ENCODE peak calls at places on chromosomes 12 and 14, in five cellular contexts. F is K562, Y is WTC11, G is A549, S is HepG2. A is an unnamed sample.

GRCh38 chr12:87848248-87848868 is 180.8 kb downstream of the C12orf50 start:
- DNase-seq in F (peak), Y (no peak), G (peak), S (peak), A (no peak)

GRCh38 chr14:58078471-58078870 is 73.5 kb downstream of the ARMH4 start:
- DNase-seq in F (no peak), Y (no peak), G (no peak), S (no peak), A (no peak)

GRCh38 chr12:89345830-89346740 is 6.2 kb downstream of the DUSP6 start:
- DNase-seq in F (no peak), Y (peak), G (no peak), S (no peak), A (peak)

GRCh38 chr12:12244341-12244740 is 22.5 kb downstream of the LRP6 start:
- DNase-seq in F (no peak), Y (no peak), G (no peak), S (no peak), A (no peak)

GRCh38 chr12:128864516-128865186 is 11.4 kb downstream of the GLT1D1 start:
- DNase-seq in F (no peak), Y (no peak), G (no peak), S (no peak), A (no peak)

GRCh38 chr14:72929316-72930080 is 3.2 kb downstream of the DCAF4 start:
- DNase-seq in F (no peak), Y (no peak), G (no peak), S (no peak), A (no peak)

GRCh38 chr12:8822298-8822697 is at the start of gene A2ML1:
- DNase-seq in F (no peak), Y (no peak), G (no peak), S (no peak), A (no peak)

GRCh38 chr12:51788876-51789275 is 59.6 kb downstream of the FIGNL2 start:
- DNase-seq in F (no peak), Y (no peak), G (no peak), S (no peak), A (no peak)

GRCh38 chr12:1925125-1925963 is 6.9 kb upstream of the CACNA2D4 start:
- DNase-seq in F (no peak), Y (no peak), G (no peak), S (no peak), A (peak)

GRCh38 chr12:71759941-71760340 is 5.3 kb downstream of the RAB21 start:
- DNase-seq in F (no peak), Y (no peak), G (no peak), S (no peak), A (no peak)

GRCh38 chr14:59253527-59253926 is 65.1 kb downstream of the DAAM1 start:
- DNase-seq in F (no peak), Y (no peak), G (no peak), S (no peak), A (no peak)

GRCh38 chr14:105532735-105533141 is 6.4 kb downstream of the TMEM121 start:
- DNase-seq in F (peak), Y (peak), G (peak), S (peak), A (no peak)

GRCh38 chr12:2963760-2964292 is 4.6 kb downstream of the TEAD4 start:
- DNase-seq in F (no peak), Y (peak), G (no peak), S (peak), A (peak)

GRCh38 chr12:122250047-122250446 is 16.2 kb downstream of the VPS33A start:
- DNase-seq in F (no peak), Y (no peak), G (no peak), S (no peak), A (no peak)

GRCh38 chr12:120710805-120711296 is 593 bp downstream of the UNC119B start:
- DNase-seq in F (peak), Y (peak), G (no peak), S (no peak), A (peak)

GRCh38 chr12:104975621-104976343 is 10.3 kb upstream of the NOPCHAP1 start:
- DNase-seq in F (no peak), Y (no peak), G (no peak), S (no peak), A (no peak)

GRCh38 chr12:103930787-103931536 is 752 bp downstream of the HSP90B1 start:
- DNase-seq in F (peak), Y (peak), G (peak), S (peak), A (no peak)

GRCh38 chr14:61461808-61462275 is 140.5 kb downstream of the PRKCH start:
- DNase-seq in F (peak), Y (no peak), G (peak), S (peak), A (peak)

GRCh38 chr12:107681836-107682820 is 3.5 kb upstream of the PWP1 start:
- DNase-seq in F (no peak), Y (no peak), G (no peak), S (peak), A (no peak)

GRCh38 chr12:107685360-107686248 is at the start of gene PWP1:
- DNase-seq in F (peak), Y (peak), G (peak), S (peak), A (peak)

GRCh38 chr12:107681455-107681835 is 4.2 kb upstream of the PWP1 start:
- DNase-seq in F (no peak), Y (no peak), G (no peak), S (no peak), A (no peak)

GRCh38 chr12:107684990-107685359 is 624 bp upstream of the PWP1 start:
- DNase-seq in F (peak), Y (no peak), G (peak), S (peak), A (no peak)

GRCh38 chr12:107684029-107684790 is 1.4 kb upstream of the PWP1 start:
- DNase-seq in F (no peak), Y (no peak), G (no peak), S (no peak), A (no peak)
- TF ChIP-seq JUN in F (no peak), Y (no peak), G (no peak), S (no peak), A (no peak)

GRCh38 chr12:107875772-107876171 is 101.3 kb downstream of the ASCL4 start:
- DNase-seq in F (no peak), Y (no peak), G (no peak), S (no peak), A (no peak)

GRCh38 chr12:107873223-107873622 is 98.7 kb downstream of the ASCL4 start:
- DNase-seq in F (no peak), Y (peak), G (no peak), S (no peak), A (no peak)
- TF ChIP-seq JUN in F (no peak), Y (no peak), G (no peak), S (no peak), A (no peak)

DNA sequence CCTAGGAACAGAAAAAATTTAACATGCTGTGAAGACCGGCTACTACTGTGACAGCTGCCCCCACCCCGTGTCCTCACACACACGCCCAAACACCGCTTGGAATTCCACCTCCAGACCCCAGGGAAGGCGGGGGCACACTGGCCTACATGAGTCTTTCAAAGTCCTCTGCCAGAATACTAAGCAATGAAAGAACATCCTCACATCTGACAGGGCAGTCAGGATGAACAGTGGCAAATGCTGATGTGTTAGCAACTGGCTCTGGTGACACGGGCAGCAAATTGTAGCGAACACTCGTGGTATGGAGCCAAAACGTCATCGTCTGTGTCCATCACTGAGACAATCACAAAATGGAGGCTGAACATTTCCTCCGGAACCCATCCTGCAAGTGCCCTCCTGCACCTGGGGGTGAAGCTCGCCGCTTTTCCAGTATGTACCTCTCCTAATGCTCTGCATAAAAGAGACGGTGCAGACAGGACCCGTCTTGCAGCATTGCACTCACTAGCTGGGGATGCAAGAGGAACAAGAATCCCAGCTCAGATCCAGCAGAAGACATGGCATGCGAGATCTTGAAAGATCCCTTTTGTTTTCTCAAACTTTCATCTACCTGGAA is 94.8 kb downstream of the BCL11B start:
- DNase-seq in F (no peak), Y (no peak), G (no peak), S (no peak), A (peak)
- TF ChIP-seq JUN in F (no peak), Y (no peak), G (no peak), S (no peak), A (no peak)

GRCh38 chr12:127271776-127272175 is 995.2 kb upstream of the TMEM132C start:
- DNase-seq in F (no peak), Y (no peak), G (no peak), S (no peak), A (no peak)

GRCh38 chr12:127267128-127267527 is 999.8 kb upstream of the TMEM132C start:
- DNase-seq in F (no peak), Y (no peak), G (no peak), S (no peak), A (no peak)

GRCh38 chr12:127272864-127273263 is 994.1 kb upstream of the TMEM132C start:
- DNase-seq in F (no peak), Y (no peak), G (no peak), S (no peak), A (no peak)

GRCh38 chr12:127268121-127268520 is 998.8 kb upstream of the TMEM132C start:
- DNase-seq in F (no peak), Y (no peak), G (no peak), S (no peak), A (no peak)

GRCh38 chr12:127270193-127270592 is 996.8 kb upstream of the TMEM132C start:
- DNase-seq in F (no peak), Y (no peak), G (peak), S (no peak), A (no peak)
- TF ChIP-seq JUN in F (no peak), Y (no peak), G (no peak), S (no peak), A (no peak)

GRCh38 chr12:42570076-42570475 is 19.5 kb downstream of the PRICKLE1 start:
- DNase-seq in F (no peak), Y (no peak), G (no peak), S (no peak), A (no peak)

GRCh38 chr12:42565633-42566032 is 23.9 kb downstream of the PRICKLE1 start:
- DNase-seq in F (no peak), Y (no peak), G (no peak), S (no peak), A (no peak)

GRCh38 chr12:42565001-42565400 is 24.5 kb downstream of the PRICKLE1 start:
- DNase-seq in F (no peak), Y (no peak), G (no peak), S (no peak), A (no peak)

GRCh38 chr12:42571327-42572009 is 18.1 kb downstream of the PRICKLE1 start:
- DNase-seq in F (no peak), Y (no peak), G (no peak), S (no peak), A (no peak)

GRCh38 chr12:42568952-42569916 is 20.3 kb downstream of the PRICKLE1 start:
- DNase-seq in F (no peak), Y (no peak), G (peak), S (peak), A (no peak)
- TF ChIP-seq JUN in F (no peak), Y (no peak), G (no peak), S (no peak), A (no peak)

GRCh38 chr12:4210158-4210557 is 63.4 kb upstream of the CCND2 start:
- DNase-seq in F (no peak), Y (no peak), G (no peak), S (no peak), A (no peak)

GRCh38 chr12:4214912-4215861 is 58.4 kb upstream of the CCND2 start:
- DNase-seq in F (no peak), Y (no peak), G (no peak), S (no peak), A (no peak)

GRCh38 chr12:4215862-4216541 is 57.6 kb upstream of the CCND2 start:
- DNase-seq in F (no peak), Y (no peak), G (no peak), S (no peak), A (no peak)

GRCh38 chr12:4212845-4213244 is 60.7 kb upstream of the CCND2 start:
- DNase-seq in F (no peak), Y (no peak), G (no peak), S (no peak), A (no peak)

DNA sequence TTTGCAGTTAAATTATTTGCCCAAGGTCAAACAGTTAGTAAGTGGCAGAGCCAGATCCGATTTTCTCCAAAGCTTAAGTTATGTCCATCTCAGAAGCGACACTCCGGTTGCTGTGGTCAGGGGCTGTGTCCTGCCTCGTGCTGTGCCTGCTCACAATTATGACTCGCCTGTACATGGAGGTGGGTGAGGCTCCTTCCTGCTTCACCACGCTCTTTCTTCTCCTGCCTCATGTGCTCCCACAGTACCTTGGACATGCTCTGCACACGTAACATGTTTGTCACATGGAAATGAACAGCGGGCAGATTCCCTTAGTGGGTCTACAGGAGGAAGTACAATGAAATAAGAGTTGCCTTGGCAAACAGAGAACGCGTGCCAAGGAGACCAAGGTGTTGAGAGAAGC is 62.2 kb upstream of the CCND2 start:
- DNase-seq in F (no peak), Y (no peak), G (no peak), S (no peak), A (no peak)
- TF ChIP-seq JUN in F (no peak), Y (no peak), G (no peak), S (no peak), A (no peak)

GRCh38 chr12:132803883-132804282 is 24.8 kb downstream of the GOLGA3 start:
- DNase-seq in F (no peak), Y (no peak), G (no peak), S (no peak), A (no peak)

GRCh38 chr12:132807295-132808222 is 21.1 kb downstream of the GOLGA3 start:
- DNase-seq in F (peak), Y (peak), G (no peak), S (no peak), A (no peak)

GRCh38 chr12:132803125-132803524 is 25.5 kb downstream of the GOLGA3 start:
- DNase-seq in F (no peak), Y (no peak), G (no peak), S (no peak), A (no peak)

GRCh38 chr12:132804426-132804861 is 24.2 kb downstream of the GOLGA3 start:
- DNase-seq in F (peak), Y (peak), G (peak), S (no peak), A (no peak)

DNA sequence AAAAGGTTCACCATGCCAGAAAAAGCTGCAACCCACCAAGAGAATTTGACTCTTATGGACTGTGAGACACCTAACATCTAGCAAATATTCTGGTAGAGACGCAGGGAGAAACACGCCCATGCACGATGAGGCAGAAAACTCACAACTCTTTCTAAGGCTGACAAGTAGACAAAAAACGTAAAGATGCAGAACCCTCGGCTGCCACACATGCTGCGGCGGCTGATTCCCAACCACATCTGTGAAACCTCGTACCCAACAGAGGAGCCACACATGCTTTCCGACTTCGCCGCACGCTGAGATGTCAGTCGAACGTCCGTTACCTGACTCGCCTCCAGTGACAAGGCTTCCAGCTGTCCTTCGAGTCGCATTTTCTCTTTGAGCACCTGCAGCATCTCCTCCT is 21.8 kb downstream of the GOLGA3 start:
- DNase-seq in F (no peak), Y (no peak), G (no peak), S (no peak), A (no peak)
- TF ChIP-seq JUN in F (no peak), Y (no peak), G (no peak), S (no peak), A (no peak)

GRCh38 chr14:74933925-74934435 is 10.9 kb upstream of the RPS6KL1 start:
- DNase-seq in F (no peak), Y (no peak), G (no peak), S (no peak), A (no peak)
- TF ChIP-seq JUN in F (no peak), Y (no peak), G (no peak), S (no peak), A (no peak)

GRCh38 chr14:32426028-32426427 is 96.9 kb downstream of the AKAP6 start:
- DNase-seq in F (no peak), Y (no peak), G (no peak), S (no peak), A (no peak)

GRCh38 chr14:32428149-32428548 is 99.1 kb downstream of the AKAP6 start:
- DNase-seq in F (no peak), Y (no peak), G (no peak), S (no peak), A (no peak)

GRCh38 chr14:32428875-32429274 is 99.8 kb downstream of the AKAP6 start:
- DNase-seq in F (no peak), Y (no peak), G (no peak), S (no peak), A (no peak)

GRCh38 chr14:32430326-32430725 is 101.2 kb downstream of the AKAP6 start:
- DNase-seq in F (no peak), Y (no peak), G (no peak), S (no peak), A (no peak)

DNA sequence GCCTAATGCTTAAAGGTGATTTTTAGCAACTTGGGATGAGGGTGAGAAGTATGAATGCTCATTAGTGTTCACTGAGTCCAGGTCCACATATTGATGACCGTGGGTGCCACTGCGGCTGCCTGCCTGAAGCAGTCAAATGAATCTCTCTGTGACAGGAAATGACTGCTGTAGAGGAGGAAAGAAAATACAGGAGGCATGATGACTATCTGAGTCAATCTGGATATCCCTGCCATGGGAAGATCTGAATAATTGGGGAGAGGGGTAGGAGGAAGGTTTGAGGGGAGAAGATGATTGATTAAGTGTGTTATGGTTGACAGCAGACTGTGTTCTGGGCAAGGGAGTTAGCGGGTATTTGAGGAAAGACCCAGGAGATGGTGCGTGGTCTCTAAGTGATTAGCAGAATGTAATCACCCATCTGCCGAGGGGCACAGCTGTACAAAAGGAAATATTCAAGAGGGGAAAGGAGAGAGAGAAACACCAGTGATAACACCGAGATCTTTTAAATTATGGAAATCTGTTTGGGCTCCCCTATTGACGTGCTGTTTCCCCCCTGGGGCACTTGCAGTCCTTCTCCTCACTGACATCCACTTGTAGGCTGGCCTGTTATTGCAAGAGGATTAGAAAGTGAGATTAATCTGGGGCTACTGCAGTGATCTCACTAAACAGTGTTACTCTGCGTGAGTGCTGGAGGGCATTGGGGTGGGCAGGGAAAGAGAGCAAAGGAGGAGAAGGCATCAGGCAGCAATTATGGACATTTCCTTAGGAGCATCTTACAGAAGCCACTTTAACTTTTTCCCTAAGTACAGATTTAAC is 97.7 kb downstream of the AKAP6 start:
- DNase-seq in F (no peak), Y (no peak), G (no peak), S (no peak), A (no peak)
- TF ChIP-seq JUN in F (no peak), Y (no peak), G (no peak), S (no peak), A (no peak)